ENCODE peak calls at places on chromosomes 12 and 14, in ten cellular contexts. T is iris pigment epithelial cell; Q is D341Med; W is stimulated activated CD4-positive, alpha-beta T cell treated with anti-CD3 and anti-CD28 coated beads, Interleukin-15, amount 100 ng/mL, for 1 hour; K is hepatic stellate cell; S is endothelial cell; D is GM03348; O is A549; B is ELF-1; E is amniotic epithelial cell. U is an unnamed sample.
A peak's percentile ranks its signal among the peaks of the same experiment; 100 is the strongest.

GRCh38 chr14:97634786-97635185 is 837.6 kb downstream of the VRK1 start:
- DNase-seq in K (no peak), Q (no peak), D (peak; percentile 29), O (peak; percentile 11), B (no peak), W (no peak), E (no peak), S (no peak), T (no peak), U (no peak)

GRCh38 chr12:88703790-88704189 is 123.5 kb upstream of the KITLG start:
- DNase-seq in T (peak; percentile 53), S (no peak), B (no peak), D (no peak), E (peak; percentile 45), K (no peak), Q (no peak), O (no peak), W (no peak), U (no peak)

GRCh38 chr12:58593557-58594304 is 326.6 kb downstream of the LRIG3 start:
- DNase-seq in Q (no peak), T (peak; percentile 11), S (no peak), O (no peak), B (no peak), K (no peak), D (no peak), W (no peak), E (peak; percentile 83), U (no peak)

GRCh38 chr12:34401659-34402227 is 379.4 kb downstream of the ALG10 start:
- DNase-seq in D (peak; percentile 2), Q (peak; percentile 6), S (peak; percentile 1), E (no peak), B (no peak), K (no peak), T (no peak), O (no peak), W (peak; percentile 0), U (peak; percentile 26)

GRCh38 chr12:108856170-108856427 is 1.3 kb downstream of the SSH1 start:
- DNase-seq in E (no peak), K (no peak), T (no peak), D (no peak), Q (no peak), O (peak; percentile 69), W (no peak), S (no peak), B (no peak), U (no peak)

GRCh38 chr12:116244001-116244400 is 33.5 kb downstream of the MED13L start:
- DNase-seq in K (no peak), W (no peak), O (peak; percentile 30), S (no peak), Q (no peak), T (peak; percentile 65), D (no peak), E (peak; percentile 34), B (no peak), U (no peak)

GRCh38 chr12:112676526-112676925 is 115.0 kb upstream of the RPH3A start:
- DNase-seq in E (no peak), K (no peak), D (no peak), B (peak; percentile 25), O (no peak), S (no peak), W (no peak), Q (no peak), T (no peak), U (no peak)

GRCh38 chr12:12442548-12443071 is 85.7 kb downstream of the BORCS5 start:
- DNase-seq in W (no peak), E (peak; percentile 63), S (no peak), Q (no peak), K (peak; percentile 48), D (peak; percentile 27), O (no peak), T (peak; percentile 89), B (no peak), U (no peak)

GRCh38 chr12:13173537-13173936 is 23.0 kb upstream of the EMP1 start:
- DNase-seq in Q (no peak), D (peak; percentile 73), S (no peak), O (no peak), K (peak; percentile 70), W (no peak), B (peak; percentile 40), E (peak; percentile 89), T (peak; percentile 96), U (peak; percentile 29)

GRCh38 chr12:15689751-15690191 is 99.4 kb downstream of the EPS8 start:
- DNase-seq in Q (no peak), O (peak; percentile 39), B (no peak), T (no peak), D (no peak), S (no peak), K (no peak), W (no peak), E (no peak), U (no peak)

GRCh38 chr14:56811596-56812363 is 1.5 kb upstream of the OTX2 start:
- DNase-seq in B (peak; percentile 52), E (no peak), W (no peak), K (no peak), S (peak; percentile 22), Q (peak; percentile 84), D (no peak), T (no peak), O (no peak), U (no peak)

GRCh38 chr12:26726956-26727355 is 106.0 kb downstream of the ITPR2 start:
- DNase-seq in B (no peak), W (no peak), Q (no peak), D (no peak), S (no peak), K (no peak), E (no peak), T (peak; percentile 47), O (no peak), U (no peak)

GRCh38 chr12:49693931-49694439 is 13.2 kb downstream of the FMNL3 start:
- DNase-seq in W (no peak), O (peak; percentile 16), Q (no peak), K (no peak), E (no peak), B (no peak), D (no peak), T (no peak), S (no peak), U (no peak)

GRCh38 chr12:4809013-4809448 is 88.8 kb downstream of the GALNT8 start:
- DNase-seq in W (no peak), B (no peak), E (no peak), S (peak; percentile 72), T (no peak), O (no peak), K (no peak), Q (no peak), D (no peak), U (peak; percentile 52)

GRCh38 chr14:104731249-104731924 is 7.4 kb downstream of the ADSS1 start:
- DNase-seq in Q (no peak), K (no peak), T (no peak), D (no peak), E (no peak), O (peak; percentile 62), B (peak; percentile 55), S (no peak), W (no peak), U (no peak)

GRCh38 chr12:69897744-69898143 is 72.7 kb downstream of the MYRFL start:
- DNase-seq in S (no peak), K (peak; percentile 30), W (no peak), B (peak; percentile 89), T (peak; percentile 81), Q (no peak), E (peak; percentile 44), D (peak; percentile 85), O (no peak), U (peak; percentile 57)

GRCh38 chr12:90090929-90091651 is 382.5 kb upstream of the ATP2B1 start:
- DNase-seq in T (peak; percentile 91), O (peak; percentile 97), E (peak; percentile 98), W (no peak), K (peak; percentile 14), Q (peak; percentile 53), B (peak; percentile 71), S (no peak), D (peak; percentile 70), U (no peak)

GRCh38 chr14:106530423-106531107 is 1004.2 kb downstream of the TMEM121 start:
- DNase-seq in S (no peak), T (no peak), W (no peak), Q (no peak), D (no peak), O (peak; percentile 42), B (peak; percentile 4), E (no peak), K (no peak), U (no peak)

GRCh38 chr12:68310370-68310769 is 21.8 kb downstream of the MDM1 start:
- DNase-seq in E (peak; percentile 61), K (peak; percentile 70), O (no peak), W (no peak), D (peak; percentile 62), B (no peak), T (peak; percentile 88), S (no peak), Q (no peak), U (no peak)

U was measured in dorsolateral prefrontal cortex.